ENCODE peak calls at places on chromosomes 13 and 19, in six cellular contexts. N is CD8-positive, alpha-beta T cell; H is mucosa of gallbladder; A is hypothalamus; B is MCF 10A; U is activated T-helper 9 cell treated with anti-CD3 and anti-CD28 coated beads, Interleukin-2, amount 50 U/mL, for 16 hours. O is an unnamed sample.

GRCh38 chr13:33411312-33411711 is 125.8 kb upstream of the STARD13 start:
- DNase-seq in A (no peak), U (no peak), N (no peak), B (no peak), H (no peak), O (no peak)

GRCh38 chr13:98853791-98854191 is 101.3 kb upstream of the SLC15A1 start:
- DNase-seq in H (no peak), B (peak; percentile 5), U (peak; percentile 13), A (no peak), N (no peak), O (no peak)

GRCh38 chr19:14409157-14410053 is 9.7 kb downstream of the DDX39A start:
- DNase-seq in H (no peak), B (no peak), A (no peak), U (no peak), N (no peak), O (no peak)

GRCh38 chr19:18972851-18973250 is 31.8 kb upstream of the HOMER3 start:
- DNase-seq in N (no peak), B (no peak), H (no peak), U (no peak), A (no peak), O (no peak)

GRCh38 chr13:98955336-98955735 is 22.5 kb downstream of the DOCK9 start:
- DNase-seq in H (no peak), A (no peak), N (no peak), B (no peak), U (no peak), O (no peak)

GRCh38 chr19:28899703-28900102 is 313.2 kb downstream of the UQCRFS1 start:
- DNase-seq in H (no peak), N (no peak), U (no peak), A (no peak), B (no peak), O (no peak)

GRCh38 chr13:102452831-102453230 is 51.0 kb upstream of the FGF14 start:
- DNase-seq in A (no peak), H (no peak), B (no peak), U (no peak), N (no peak), O (no peak)

GRCh38 chr19:5166262-5166661 is 174.3 kb downstream of the PTPRS start:
- DNase-seq in B (peak; percentile 50), U (no peak), H (no peak), A (no peak), N (no peak), O (no peak)

GRCh38 chr19:51407631-51408131 is 9.8 kb downstream of the SIGLEC10 start:
- DNase-seq in B (peak; percentile 26), H (no peak), N (peak; percentile 12), U (no peak), A (no peak), O (no peak)

GRCh38 chr19:45340232-45340898 is at the start of gene KLC3:
- DNase-seq in A (no peak), B (peak; percentile 47), N (peak; percentile 14), U (peak; percentile 12), H (peak; percentile 24), O (no peak)